ENCODE peak calls at places on chromosome 18, in nine cellular contexts. E is Calu3; Y is NCI-H2081; P is caudate nucleus; T is NCI-H1105; C is stimulated activated CD4-positive, alpha-beta T cell treated with anti-CD3 and anti-CD28 coated beads, TNF-alpha, amount 100 ng/mL, for 4 hours; Z is GM03348; O is effector CD4-positive, alpha-beta T cell; D is Panc1. K is an unnamed sample.

GRCh38 chr18:7605705-7606104 is 38.6 kb downstream of the PTPRM start:
- DNase-seq in T (no peak), Z (no peak), O (no peak), E (no peak), D (no peak), Y (no peak), P (no peak), C (no peak), K (no peak)

GRCh38 chr18:11887305-11888262 is 20.5 kb downstream of the MPPE1 start:
- DNase-seq in D (no peak), Z (no peak), O (no peak), E (peak; percentile 30), T (no peak), P (no peak), Y (no peak), C (no peak), K (no peak)

GRCh38 chr18:63040788-63041410 is 278.7 kb downstream of the BCL2 start:
- DNase-seq in D (no peak), Y (no peak), C (no peak), T (no peak), O (no peak), Z (no peak), E (no peak), P (no peak), K (no peak)

GRCh38 chr18:62744076-62744705 is 28.9 kb downstream of the PHLPP1 start:
- DNase-seq in D (no peak), Z (peak; percentile 4), P (no peak), E (no peak), T (no peak), Y (no peak), O (no peak), C (no peak), K (no peak)

GRCh38 chr18:57433492-57434176 is 1.5 kb upstream of the ONECUT2 start:
- DNase-seq in Z (no peak), Y (no peak), P (no peak), T (no peak), E (peak; percentile 43), C (no peak), O (no peak), D (no peak), K (no peak)

GRCh38 chr18:31100598-31101147 is 1.5 kb downstream of the DSC2 start:
- DNase-seq in C (no peak), Z (no peak), O (no peak), E (peak; percentile 41), Y (no peak), D (no peak), P (no peak), T (no peak), K (peak; percentile 50)

GRCh38 chr18:22179174-22179573 is 9.8 kb downstream of the GATA6 start:
- DNase-seq in T (no peak), Z (no peak), Y (no peak), P (no peak), E (no peak), D (no peak), O (no peak), C (no peak), K (no peak)

GRCh38 chr18:8943900-8944870 is 158.3 kb upstream of the NDUFV2 start:
- DNase-seq in P (peak; percentile 28), D (no peak), E (no peak), C (no peak), T (no peak), Y (no peak), O (no peak), Z (peak; percentile 53), K (peak; percentile 41)

GRCh38 chr18:49052891-49053644 is 102.3 kb upstream of the SMAD7 start:
- DNase-seq in C (no peak), D (no peak), O (no peak), E (no peak), Z (peak; percentile 87), Y (no peak), P (no peak), T (no peak), K (peak; percentile 37)

GRCh38 chr18:74505776-74506175 is 9.6 kb downstream of the CNDP2 start:
- DNase-seq in Y (no peak), T (no peak), P (no peak), C (no peak), O (no peak), E (no peak), Z (no peak), D (no peak), K (no peak)

GRCh38 chr18:53018791-53019190 is 678.8 kb downstream of the DCC start:
- DNase-seq in Z (no peak), E (no peak), Y (no peak), C (no peak), O (no peak), T (no peak), P (no peak), D (no peak), K (no peak)

GRCh38 chr18:32470136-32470712 is 458 bp downstream of the GAREM1 start:
- DNase-seq in Z (no peak), T (no peak), O (no peak), E (peak; percentile 37), P (peak; percentile 26), Y (no peak), C (no peak), D (no peak), K (no peak)

GRCh38 chr18:70384181-70384790 is 95.4 kb downstream of the SOCS6 start:
- DNase-seq in C (no peak), E (peak; percentile 86), P (no peak), O (no peak), Y (no peak), T (no peak), Z (peak; percentile 48), D (peak; percentile 73), K (peak; percentile 99)